ENCODE peak calls at places on chromosomes 4 and X, in six cellular contexts. One of them, this sample, is unnamed.

GRCh38 chr4:29014555-29014954 is 1705.6 kb upstream of the PCDH7 start:
- DNase-seq in lung: no peak
- DNase-seq in H9: no peak
- DNase-seq in K562: no peak
- DNase-seq in tibial nerve: no peak
- DNase-seq in Peyer's patch: no peak
- DNase-seq in this sample: no peak

GRCh38 chr4:168857009-168857408 is 153.0 kb downstream of the CBR4 start:
- DNase-seq in lung: no peak
- DNase-seq in H9: no peak
- DNase-seq in K562: no peak
- DNase-seq in tibial nerve: no peak
- DNase-seq in Peyer's patch: no peak
- DNase-seq in this sample: no peak

GRCh38 chr4:17310269-17310652 is 201.6 kb downstream of the QDPR start:
- DNase-seq in lung: no peak
- DNase-seq in H9: no peak
- DNase-seq in K562: no peak
- DNase-seq in tibial nerve: no peak
- DNase-seq in Peyer's patch: no peak
- DNase-seq in this sample: no peak

GRCh38 chr4:52126946-52127345 is 75.8 kb downstream of the SPATA18 start:
- DNase-seq in lung: no peak
- DNase-seq in H9: no peak
- DNase-seq in K562: no peak
- DNase-seq in tibial nerve: no peak
- DNase-seq in Peyer's patch: no peak
- DNase-seq in this sample: no peak

GRCh38 chr4:128868758-128869157 is 59.3 kb downstream of the JADE1 start:
- DNase-seq in lung: no peak
- DNase-seq in H9: no peak
- DNase-seq in K562: no peak
- DNase-seq in tibial nerve: no peak
- DNase-seq in Peyer's patch: no peak
- DNase-seq in this sample: no peak

GRCh38 chr4:48079972-48080391 is 54.1 kb downstream of the TXK start:
- DNase-seq in lung: no peak
- DNase-seq in H9: no peak
- DNase-seq in K562: no peak
- DNase-seq in tibial nerve: no peak
- DNase-seq in Peyer's patch: no peak
- DNase-seq in this sample: peak; percentile 56

GRCh38 chr4:183919173-183919572 is 14.1 kb downstream of the STOX2 start:
- DNase-seq in lung: no peak
- DNase-seq in H9: no peak
- DNase-seq in K562: no peak
- DNase-seq in tibial nerve: no peak
- DNase-seq in Peyer's patch: no peak
- DNase-seq in this sample: no peak

GRCh38 chrX:71989768-71990167 is 79.1 kb downstream of the NHSL2 start:
- DNase-seq in lung: no peak
- DNase-seq in H9: no peak
- DNase-seq in K562: no peak
- DNase-seq in tibial nerve: peak; percentile 29
- DNase-seq in Peyer's patch: no peak
- DNase-seq in this sample: peak; percentile 78

GRCh38 chr4:106444557-106444956 is 76.0 kb upstream of the GIMD1 start:
- DNase-seq in lung: no peak
- DNase-seq in H9: no peak
- DNase-seq in K562: no peak
- DNase-seq in tibial nerve: no peak
- DNase-seq in Peyer's patch: no peak
- DNase-seq in this sample: peak; percentile 69

GRCh38 chr4:30386266-30386895 is 333.8 kb upstream of the PCDH7 start:
- DNase-seq in lung: no peak
- DNase-seq in H9: no peak
- DNase-seq in K562: no peak
- DNase-seq in tibial nerve: no peak
- DNase-seq in Peyer's patch: no peak
- DNase-seq in this sample: no peak

GRCh38 chrX:19372170-19373033 is 28.7 kb downstream of the PDHA1 start:
- DNase-seq in lung: peak; percentile 61
- DNase-seq in H9: peak; percentile 71
- DNase-seq in K562: peak; percentile 68
- DNase-seq in tibial nerve: peak; percentile 60
- DNase-seq in Peyer's patch: peak; percentile 45
- DNase-seq in this sample: peak; percentile 54

GRCh38 chrX:41025926-41026325 is 59.3 kb upstream of the USP9X start:
- DNase-seq in lung: no peak
- DNase-seq in H9: peak; percentile 60
- DNase-seq in K562: peak; percentile 22
- DNase-seq in tibial nerve: no peak
- DNase-seq in Peyer's patch: no peak
- DNase-seq in this sample: no peak

GRCh38 chrX:108699368-108699767 is 37.0 kb downstream of the IRS4 start:
- DNase-seq in lung: no peak
- DNase-seq in H9: no peak
- DNase-seq in K562: peak; percentile 5
- DNase-seq in tibial nerve: no peak
- DNase-seq in Peyer's patch: no peak
- DNase-seq in this sample: no peak

GRCh38 chr4:5753766-5754528 is 42.9 kb downstream of the EVC start:
- DNase-seq in lung: no peak
- DNase-seq in H9: no peak
- DNase-seq in K562: no peak
- DNase-seq in tibial nerve: no peak
- DNase-seq in Peyer's patch: no peak
- DNase-seq in this sample: peak; percentile 66

GRCh38 chr4:8314691-8315255 is 45.2 kb downstream of the HTRA3 start:
- DNase-seq in lung: no peak
- DNase-seq in H9: peak; percentile 15
- DNase-seq in K562: no peak
- DNase-seq in tibial nerve: no peak
- DNase-seq in Peyer's patch: no peak
- DNase-seq in this sample: peak; percentile 8

GRCh38 chr4:186722856-186723206 is 825 bp downstream of the FAT1 start:
- DNase-seq in lung: no peak
- DNase-seq in H9: no peak
- DNase-seq in K562: no peak
- DNase-seq in tibial nerve: no peak
- DNase-seq in Peyer's patch: no peak
- DNase-seq in this sample: no peak

GRCh38 chr4:152699313-152699712 is 19.5 kb upstream of the TMEM154 start:
- DNase-seq in lung: no peak
- DNase-seq in H9: no peak
- DNase-seq in K562: no peak
- DNase-seq in tibial nerve: no peak
- DNase-seq in Peyer's patch: no peak
- DNase-seq in this sample: no peak

GRCh38 chr4:106096454-106096853 is 201.2 kb downstream of the NPNT start:
- DNase-seq in lung: no peak
- DNase-seq in H9: no peak
- DNase-seq in K562: no peak
- DNase-seq in tibial nerve: no peak
- DNase-seq in Peyer's patch: no peak
- DNase-seq in this sample: no peak

GRCh38 chrX:118554511-118554910 is 58.9 kb downstream of the DOCK11 start:
- DNase-seq in lung: no peak
- DNase-seq in H9: no peak
- DNase-seq in K562: no peak
- DNase-seq in tibial nerve: no peak
- DNase-seq in Peyer's patch: no peak
- DNase-seq in this sample: no peak

GRCh38 chr4:36255575-36255974 is 11.3 kb upstream of the ARAP2 start:
- DNase-seq in lung: no peak
- DNase-seq in H9: no peak
- DNase-seq in K562: no peak
- DNase-seq in tibial nerve: no peak
- DNase-seq in Peyer's patch: peak; percentile 73
- DNase-seq in this sample: no peak

GRCh38 chrX:135433531-135434257 is 11.9 kb downstream of the SMIM10L2A start:
- DNase-seq in lung: no peak
- DNase-seq in H9: no peak
- DNase-seq in K562: no peak
- DNase-seq in tibial nerve: no peak
- DNase-seq in Peyer's patch: no peak
- DNase-seq in this sample: no peak

GRCh38 chr4:8888856-8889255 is 17.2 kb upstream of the HMX1 start:
- DNase-seq in lung: no peak
- DNase-seq in H9: no peak
- DNase-seq in K562: no peak
- DNase-seq in tibial nerve: no peak
- DNase-seq in Peyer's patch: no peak
- DNase-seq in this sample: no peak

GRCh38 chrX:6383911-6384310 is 151.0 kb downstream of the VCX3A start:
- DNase-seq in lung: no peak
- DNase-seq in H9: no peak
- DNase-seq in K562: no peak
- DNase-seq in tibial nerve: no peak
- DNase-seq in Peyer's patch: no peak
- DNase-seq in this sample: no peak

GRCh38 chrX:129798888-129799287 is 19.1 kb downstream of the SASH3 start:
- DNase-seq in lung: no peak
- DNase-seq in H9: no peak
- DNase-seq in K562: no peak
- DNase-seq in tibial nerve: no peak
- DNase-seq in Peyer's patch: no peak
- DNase-seq in this sample: no peak

GRCh38 chr4:64682481-64682880 is 273.2 kb upstream of the TECRL start:
- DNase-seq in lung: no peak
- DNase-seq in H9: no peak
- DNase-seq in K562: no peak
- DNase-seq in tibial nerve: no peak
- DNase-seq in Peyer's patch: no peak
- DNase-seq in this sample: no peak

GRCh38 chr4:168604496-168605373 is 107.9 kb downstream of the PALLD start:
- DNase-seq in lung: no peak
- DNase-seq in H9: no peak
- DNase-seq in K562: no peak
- DNase-seq in tibial nerve: no peak
- DNase-seq in Peyer's patch: no peak
- DNase-seq in this sample: peak; percentile 86

GRCh38 chr4:115671581-115671980 is 558.2 kb upstream of the NDST4 start:
- DNase-seq in lung: no peak
- DNase-seq in H9: no peak
- DNase-seq in K562: no peak
- DNase-seq in tibial nerve: no peak
- DNase-seq in Peyer's patch: no peak
- DNase-seq in this sample: no peak

DNA sequence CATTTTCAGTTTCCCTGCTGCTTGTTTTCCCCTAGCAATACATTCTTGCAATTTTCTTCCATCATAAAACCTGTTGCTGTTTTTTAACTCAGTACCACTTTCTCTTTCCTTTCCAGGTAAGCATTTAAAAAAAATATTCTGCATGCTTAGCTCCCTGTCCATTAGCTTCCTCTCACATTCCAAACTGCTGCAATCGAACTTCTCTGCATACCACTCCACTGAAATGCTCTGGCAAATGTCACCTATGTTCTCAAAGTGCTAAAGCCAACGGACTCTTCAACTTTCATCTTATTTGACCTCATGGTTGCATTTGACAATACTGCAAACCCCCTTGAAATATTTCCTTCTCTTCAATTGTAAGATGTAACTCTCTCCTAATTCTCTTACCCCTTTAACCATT is 192.7 kb downstream of the ANAPC10 start:
- DNase-seq in lung: no peak
- DNase-seq in H9: no peak
- DNase-seq in K562: no peak
- DNase-seq in tibial nerve: no peak
- DNase-seq in Peyer's patch: no peak
- DNase-seq in this sample: no peak
- H3K27ac ChIP-seq in lung: no peak overlapping the region
- H3K27ac ChIP-seq in H9: no peak overlapping the region
- H3K27ac ChIP-seq in K562: no peak overlapping the region
- H3K27ac ChIP-seq in tibial nerve: no peak overlapping the region
- H3K27ac ChIP-seq in Peyer's patch: no peak overlapping the region
- H3K27ac ChIP-seq in this sample: no peak overlapping the region

GRCh38 chr4:43423276-43423675 is 530.8 kb downstream of the GRXCR1 start:
- DNase-seq in lung: no peak
- DNase-seq in H9: no peak
- DNase-seq in K562: no peak
- DNase-seq in tibial nerve: no peak
- DNase-seq in Peyer's patch: no peak
- DNase-seq in this sample: no peak

GRCh38 chr4:43425206-43425605 is 532.7 kb downstream of the GRXCR1 start:
- DNase-seq in lung: no peak
- DNase-seq in H9: no peak
- DNase-seq in K562: no peak
- DNase-seq in tibial nerve: no peak
- DNase-seq in Peyer's patch: no peak
- DNase-seq in this sample: no peak
- H3K4me1 ChIP-seq in lung: no peaks in the 10 kb centered on the region
- H3K4me1 ChIP-seq in H9: no peaks in the 10 kb centered on the region
- H3K4me1 ChIP-seq in K562: no peaks in the 10 kb centered on the region
- H3K4me1 ChIP-seq in tibial nerve: no peaks in the 10 kb centered on the region
- H3K4me1 ChIP-seq in Peyer's patch: no peaks in the 10 kb centered on the region
- H3K4me1 ChIP-seq in this sample: no peaks in the 10 kb centered on the region

GRCh38 chr4:54107951-54108740 is 8.2 kb downstream of the GSX2 start:
- DNase-seq in lung: no peak
- DNase-seq in H9: peak; percentile 33
- DNase-seq in K562: no peak
- DNase-seq in tibial nerve: no peak
- DNase-seq in Peyer's patch: no peak
- DNase-seq in this sample: no peak
- H3K27me3 ChIP-seq in lung: peaks cover 4% of the 10 kb centered on the region
- H3K27me3 ChIP-seq in H9: peaks cover 52% of the 10 kb centered on the region
- H3K27me3 ChIP-seq in K562: peaks cover 51% of the 10 kb centered on the region
- H3K27me3 ChIP-seq in tibial nerve: peaks cover 95% of the 10 kb centered on the region
- H3K27me3 ChIP-seq in Peyer's patch: peaks cover 15% of the 10 kb centered on the region
- H3K27me3 ChIP-seq in this sample: no peaks in the 10 kb centered on the region

GRCh38 chr4:55123791-55124190 is 1.6 kb downstream of the KDR start:
- DNase-seq in lung: no peak
- DNase-seq in H9: no peak
- DNase-seq in K562: no peak
- DNase-seq in tibial nerve: no peak
- DNase-seq in Peyer's patch: no peak
- DNase-seq in this sample: no peak
- H3K27ac ChIP-seq in lung: peak overlapping the region; percentile 67
- H3K27ac ChIP-seq in H9: no peak overlapping the region
- H3K27ac ChIP-seq in K562: no peak overlapping the region
- H3K27ac ChIP-seq in tibial nerve: no peak overlapping the region
- H3K27ac ChIP-seq in Peyer's patch: no peak overlapping the region
- H3K27ac ChIP-seq in this sample: no peak overlapping the region

This sample was measured in SJSA1.